ENCODE peak calls at places on chromosomes 13 and 19, in five cellular contexts. B is GM23338, G is Panc1, F is colonic mucosa, A is psoas muscle. V is an unnamed sample. For H3K4me1, the result is how much of the 10 kb centered on the place peaks cover.

GRCh38 chr13:19618925-19619324 is 14.5 kb upstream of the MPHOSPH8 start:
- DNase-seq in B (peak), G (no peak), F (peak), A (no peak), V (peak)

GRCh38 chr19:7917292-7918061 is 2.7 kb upstream of the SNAPC2 start:
- DNase-seq in G (no peak), F (no peak), B (peak), A (no peak), V (peak)

GRCh38 chr13:70043685-70044084 is 63.9 kb upstream of the ATXN8OS start:
- DNase-seq in B (no peak), G (no peak), F (no peak), A (no peak), V (no peak)

GRCh38 chr13:59391696-59392095 is 772.0 kb downstream of the DIAPH3 start:
- DNase-seq in G (peak), B (peak), A (no peak), F (peak), V (peak)

GRCh38 chr13:105732946-105733529 is 802.4 kb downstream of the EFNB2 start:
- DNase-seq in G (no peak), A (no peak), B (no peak), F (no peak), V (no peak)

GRCh38 chr19:377801-378581 is 31.0 kb downstream of the C2CD4C start:
- DNase-seq in A (no peak), F (no peak), B (no peak), G (no peak), V (no peak)

GRCh38 chr19:42254850-42255765 is at the start of gene ERF:
- DNase-seq in B (peak), F (peak), G (no peak), A (peak), V (peak)

GRCh38 chr13:79796116-79796515 is 315.2 kb downstream of the NDFIP2 start:
- DNase-seq in G (no peak), F (no peak), B (no peak), A (no peak), V (peak)

GRCh38 chr13:39675904-39676303 is 20.4 kb downstream of the COG6 start:
- DNase-seq in A (no peak), B (no peak), F (no peak), G (no peak), V (no peak)

GRCh38 chr13:26476111-26476743 is 81.3 kb upstream of the WASF3 start:
- DNase-seq in A (peak), B (peak), G (no peak), F (no peak), V (no peak)
- H3K4me3 ChIP-seq in A (peak), B (peak), G (no peak), F (no peak), V (no peak)

DNA sequence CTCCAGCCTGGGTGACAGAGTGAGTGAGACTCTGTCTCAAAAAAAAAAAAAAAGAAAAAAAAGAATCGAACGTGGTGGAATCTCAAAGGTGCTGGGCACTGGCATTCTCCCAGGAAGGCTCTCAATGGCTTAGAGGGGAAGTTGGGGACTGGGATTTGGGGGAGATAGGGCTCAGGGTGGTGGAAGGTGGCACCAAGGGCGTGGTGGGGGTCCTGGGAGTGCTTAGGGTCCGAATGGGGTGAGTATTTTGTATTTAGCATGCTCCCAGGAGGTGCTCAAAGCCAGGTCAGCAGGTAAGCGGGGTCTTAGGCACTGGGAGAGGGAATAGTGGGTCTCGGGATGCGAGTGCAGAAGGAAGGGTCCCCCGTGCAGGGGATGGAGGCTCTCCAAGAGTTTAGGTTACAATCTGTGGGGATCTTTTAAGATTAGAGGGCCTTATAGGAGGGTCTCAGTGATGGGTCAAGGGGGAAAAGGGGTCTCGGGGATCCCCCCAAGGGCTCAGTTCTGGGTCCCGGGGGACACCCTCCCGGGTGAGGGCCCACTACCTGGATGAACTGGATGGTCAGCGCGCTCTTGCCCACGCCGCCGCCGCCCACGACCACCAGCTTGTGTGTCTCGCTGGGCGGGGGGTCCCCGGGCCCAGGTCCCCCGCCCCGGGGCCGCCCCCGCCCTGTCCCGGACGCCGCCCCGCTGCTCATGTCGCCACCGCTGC is 386 bp downstream of the RRAS start:
- DNase-seq in F (peak), A (no peak), G (no peak), B (peak), V (no peak)
- H3K4me1 ChIP-seq in F (under half), A (under half), G (under half), B (under half), V (under half)

GRCh38 chr13:110305001-110305400 is 2.0 kb downstream of the COL4A1 start:
- DNase-seq in A (no peak), B (no peak), F (no peak), G (no peak), V (no peak)
- H3K4me3 ChIP-seq in A (peak), B (peak), F (peak), G (no peak), V (no peak)

GRCh38 chr13:26965058-26965380 is 204.4 kb upstream of the GPR12 start:
- DNase-seq in F (no peak), A (no peak), B (no peak), G (no peak), V (no peak)

GRCh38 chr13:26964278-26965057 is 203.9 kb upstream of the GPR12 start:
- DNase-seq in B (peak), F (no peak), A (no peak), G (no peak), V (peak)

GRCh38 chr13:26962671-26963070 is 202.1 kb upstream of the GPR12 start:
- DNase-seq in B (no peak), A (no peak), F (no peak), G (no peak), V (no peak)

GRCh38 chr13:26965976-26966375 is 205.4 kb upstream of the GPR12 start:
- DNase-seq in G (no peak), A (no peak), B (no peak), F (no peak), V (peak)

GRCh38 chr13:26961890-26962615 is 201.5 kb upstream of the GPR12 start:
- DNase-seq in A (no peak), F (peak), G (no peak), B (no peak), V (no peak)
- H3K4me1 ChIP-seq in A (under half), F (under half), G (under half), B (under half), V (under half)

V was measured in BE2C.